ENCODE peak calls at places on chromosomes 13 and 19, in five cellular contexts. H is thyroid gland, N is neural progenitor cell, W is breast epithelium, J is brain microvascular endothelial cell. R is an unnamed sample.

GRCh38 chr19:29524201-29524911 is 1.4 kb upstream of the VSTM2B start:
- DNase-seq in H (no peak), N (peak; percentile 74), W (no peak), J (no peak), R (peak; percentile 67)

GRCh38 chr19:610801-611505 is 21.3 kb downstream of the HCN2 start:
- DNase-seq in H (no peak), N (no peak), W (no peak), J (peak; percentile 92), R (no peak)

GRCh38 chr19:405138-405965 is 3.6 kb downstream of the C2CD4C start:
- DNase-seq in H (peak; percentile 26), N (no peak), W (no peak), J (no peak), R (peak; percentile 51)

GRCh38 chr13:79867248-79867647 is 386.3 kb downstream of the NDFIP2 start:
- DNase-seq in H (no peak), N (no peak), W (no peak), J (peak; percentile 7), R (no peak)

GRCh38 chr19:1027020-1027952 is 878 bp downstream of the CNN2 start:
- DNase-seq in H (peak; percentile 71), N (peak; percentile 81), W (no peak), J (no peak), R (no peak)

GRCh38 chr19:31513841-31514240 is 164.6 kb upstream of the TSHZ3 start:
- DNase-seq in H (no peak), N (no peak), W (no peak), J (no peak), R (no peak)

GRCh38 chr13:44142540-44142867 is 231.1 kb upstream of the SERP2 start:
- DNase-seq in H (no peak), N (no peak), W (no peak), J (no peak), R (no peak)

GRCh38 chr13:41995946-41996345 is 35.0 kb upstream of the VWA8 start:
- DNase-seq in H (no peak), N (no peak), W (no peak), J (peak; percentile 80), R (no peak)

GRCh38 chr19:46717034-46717715 is at the start of gene PRKD2:
- DNase-seq in H (peak; percentile 87), N (peak; percentile 96), W (peak; percentile 86), J (peak; percentile 70), R (peak; percentile 95)

GRCh38 chr13:114057131-114058050 is 75.0 kb downstream of the RASA3 start:
- DNase-seq in H (no peak), N (no peak), W (no peak), J (no peak), R (no peak)

GRCh38 chr19:21569497-21569870 is 64.1 kb downstream of the ZNF429 start:
- DNase-seq in H (peak; percentile 16), N (no peak), W (peak; percentile 63), J (no peak), R (peak; percentile 77)

GRCh38 chr13:100339411-100339935 is 249.1 kb downstream of the GGACT start:
- DNase-seq in H (no peak), N (no peak), W (no peak), J (no peak), R (no peak)

GRCh38 chr13:50509771-50510441 is 333.6 kb downstream of the DLEU7 start:
- DNase-seq in H (no peak), N (no peak), W (no peak), J (peak; percentile 29), R (no peak)

GRCh38 chr19:35168261-35168660 is 13.7 kb downstream of the FXYD5 start:
- DNase-seq in H (no peak), N (no peak), W (peak; percentile 74), J (no peak), R (no peak)

GRCh38 chr19:34667349-34668076 is 9.4 kb downstream of the SCGB2B2 start:
- DNase-seq in H (peak; percentile 54), N (no peak), W (no peak), J (no peak), R (no peak)

GRCh38 chr19:22622020-22622419 is 12.1 kb upstream of the ZNF492 start:
- DNase-seq in H (no peak), N (no peak), W (no peak), J (no peak), R (no peak)

GRCh38 chr19:56491399-56491798 is 14.3 kb upstream of the ZNF667 start:
- DNase-seq in H (no peak), N (no peak), W (no peak), J (peak; percentile 12), R (no peak)
- H3K4me3 ChIP-seq in H (no peak overlapping the region), N (no peak overlapping the region), W (no peak overlapping the region), J (no peak overlapping the region), R (no peak overlapping the region)

GRCh38 chr19:17748884-17749638 is 2.2 kb upstream of the FCHO1 start:
- DNase-seq in H (no peak), N (no peak), W (no peak), J (no peak), R (no peak)
- H3K27ac ChIP-seq in H (no peak overlapping the region), N (no peak overlapping the region), W (no peak overlapping the region), J (no peak overlapping the region), R (no peak overlapping the region)

DNA sequence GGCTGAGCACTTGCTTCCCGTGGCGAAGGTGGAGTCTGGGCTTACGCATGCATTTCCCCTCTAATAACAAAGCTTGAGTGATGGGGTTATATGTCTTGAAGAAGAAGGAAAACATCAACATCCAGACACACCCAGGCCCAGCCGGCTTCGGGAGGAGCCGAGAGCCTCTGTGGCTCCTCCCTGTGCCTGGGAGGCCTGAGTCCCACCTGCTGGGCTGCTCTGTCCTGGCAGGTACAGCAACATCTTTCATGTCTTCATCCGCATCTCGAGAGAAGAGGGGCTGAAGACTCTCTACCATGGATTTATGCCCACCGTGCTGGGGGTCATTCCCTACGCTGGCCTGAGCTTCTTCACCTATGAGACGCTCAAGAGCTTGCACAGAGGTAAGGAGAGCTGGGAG is 30.6 kb downstream of the TMEM161A start:
- DNase-seq in H (no peak), N (no peak), W (no peak), J (no peak), R (no peak)
- H3K4me3 ChIP-seq in H (no peak overlapping the region), N (no peak overlapping the region), W (no peak overlapping the region), J (no peak overlapping the region), R (no peak overlapping the region)

GRCh38 chr19:5913739-5914357 is at the start of gene CAPS:
- DNase-seq in H (peak; percentile 99), N (no peak), W (peak; percentile 37), J (no peak), R (no peak)
- H3K27ac ChIP-seq in H (peak within 1 kb of the TSS; percentile 67), N (no peak within 1 kb of the TSS), W (peak within 1 kb of the TSS; percentile 72), J (no peak within 1 kb of the TSS), R (no peak within 1 kb of the TSS)

DNA sequence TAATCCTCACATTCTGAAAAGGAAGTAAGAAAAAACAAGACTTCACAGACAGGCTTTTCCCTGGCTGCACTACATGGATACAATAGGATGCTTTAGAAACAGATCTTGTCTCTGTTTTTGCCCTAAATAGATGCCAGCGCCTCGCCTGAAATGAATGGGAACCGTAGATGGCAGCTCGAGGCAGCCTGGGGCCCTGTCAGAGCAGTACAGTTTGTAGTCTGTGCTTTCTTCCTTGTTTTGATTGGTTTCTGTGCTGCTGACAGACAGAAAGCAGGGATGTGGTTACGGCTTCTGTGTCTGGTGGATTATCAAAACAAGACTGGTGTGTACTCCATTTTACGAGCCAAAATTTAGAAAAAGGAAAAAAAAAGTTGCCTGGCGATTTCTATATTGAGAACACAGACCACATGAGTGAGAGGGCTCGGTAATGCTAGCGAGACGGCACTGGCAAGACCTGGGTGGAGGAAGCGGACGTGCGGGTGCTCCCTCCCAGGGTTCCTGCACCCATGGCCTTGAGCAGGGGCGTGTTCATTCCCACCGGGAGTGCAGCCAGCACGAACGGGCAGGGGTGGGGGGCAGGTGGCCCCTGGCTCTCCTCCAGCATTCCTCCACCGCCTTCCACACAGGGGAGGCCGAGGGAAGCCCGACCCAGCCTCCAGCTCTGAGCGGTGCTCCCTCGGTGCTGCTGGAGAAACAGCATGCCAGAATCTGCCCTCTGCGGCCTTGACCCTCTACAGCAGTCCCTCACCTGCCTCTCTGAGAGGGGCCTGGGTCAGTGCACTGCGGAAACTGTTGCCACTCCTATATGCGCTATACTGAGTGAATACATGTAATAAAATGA is 37.5 kb upstream of the C1QTNF9 start:
- DNase-seq in H (peak; percentile 83), N (peak; percentile 30), W (peak; percentile 24), J (peak; percentile 78), R (peak; percentile 84)
- H3K4me3 ChIP-seq in H (no peak overlapping the region), N (no peak overlapping the region), W (peak overlapping the region; percentile 67), J (peak overlapping the region; percentile 53), R (peak overlapping the region; percentile 9)